ENCODE peak calls at places on chromosome 18, in ten cellular contexts. U is mammary epithelial cell, J is heart left ventricle, X is iPS DF 6.9, R is tibial nerve, L is fibroblast of lung, W is right atrium auricular region, C is A549, S is neuronal stem cell, I is PC-3. N is an unnamed sample. For H3K9me3, the result is how much of the 10 kb centered on the place peaks cover.

GRCh38 chr18:427005-427404 is 73.5 kb downstream of the COLEC12 start:
- DNase-seq in I (no peak), X (no peak), S (no peak), L (peak), U (no peak), J (no peak), W (no peak), R (no peak), C (peak), N (peak)

GRCh38 chr18:73881396-73881795 is 266.2 kb downstream of the FBXO15 start:
- DNase-seq in L (peak), X (no peak), I (no peak), S (no peak), U (no peak), J (no peak), C (no peak), R (no peak), W (no peak), N (peak)

GRCh38 chr18:31065036-31065773 is 22.7 kb upstream of the DSC3 start:
- DNase-seq in S (no peak), I (no peak), U (peak), L (peak), W (no peak), X (no peak), J (no peak), R (no peak), C (no peak), N (no peak)

GRCh38 chr18:25561923-25562322 is 210.0 kb upstream of the ZNF521 start:
- DNase-seq in L (peak), S (peak), U (peak), X (peak), R (no peak), J (no peak), W (no peak), C (peak), I (peak), N (peak)

GRCh38 chr18:56678836-56679565 is 27.8 kb downstream of the WDR7 start:
- DNase-seq in J (no peak), L (peak), I (peak), S (no peak), U (peak), C (no peak), R (no peak), W (no peak), X (no peak), N (no peak)

GRCh38 chr18:31154186-31154585 is 8.5 kb downstream of the DSC1 start:
- DNase-seq in U (peak), C (no peak), L (peak), X (no peak), J (no peak), S (no peak), W (no peak), I (no peak), R (no peak), N (no peak)

GRCh38 chr18:56473400-56474059 is 164.9 kb downstream of the TXNL1 start:
- DNase-seq in J (no peak), R (no peak), S (no peak), L (no peak), I (no peak), U (no peak), W (no peak), X (no peak), C (no peak), N (no peak)

GRCh38 chr18:44878335-44878734 is 197.6 kb downstream of the SETBP1 start:
- DNase-seq in W (no peak), L (no peak), I (no peak), X (no peak), S (no peak), R (no peak), J (no peak), C (no peak), U (no peak), N (no peak)

GRCh38 chr18:28791101-28791500 is 614.2 kb upstream of the CDH2 start:
- DNase-seq in W (no peak), X (no peak), U (no peak), J (no peak), C (no peak), R (no peak), I (no peak), L (peak), S (no peak), N (peak)

GRCh38 chr18:2847341-2848144 is 737 bp downstream of the EMILIN2 start:
- DNase-seq in C (no peak), I (no peak), W (no peak), S (peak), J (peak), X (no peak), U (peak), R (peak), L (peak), N (peak)

GRCh38 chr18:9130806-9131205 is 5.8 kb upstream of the ANKRD12 start:
- DNase-seq in L (no peak), R (no peak), S (no peak), U (no peak), I (no peak), W (no peak), C (no peak), J (no peak), X (no peak), N (no peak)

GRCh38 chr18:8052237-8052701 is 485.2 kb downstream of the PTPRM start:
- DNase-seq in X (no peak), U (peak), I (peak), S (no peak), L (peak), W (no peak), R (no peak), J (no peak), C (peak), N (peak)

GRCh38 chr18:49794740-49795139 is 18.6 kb downstream of the ACAA2 start:
- DNase-seq in U (no peak), S (no peak), I (no peak), W (no peak), J (no peak), L (no peak), X (no peak), C (no peak), R (no peak), N (no peak)

GRCh38 chr18:41731887-41732286 is 223.1 kb upstream of the PIK3C3 start:
- DNase-seq in J (no peak), R (no peak), S (no peak), I (peak), L (no peak), C (no peak), W (no peak), X (no peak), U (no peak), N (peak)

GRCh38 chr18:46250084-46250811 is 146.1 kb downstream of the HAUS1 start:
- DNase-seq in I (peak), W (no peak), C (no peak), J (no peak), L (peak), S (no peak), R (peak), U (peak), X (no peak), N (peak)

GRCh38 chr18:36354989-36355388 is 57.5 kb downstream of the FHOD3 start:
- DNase-seq in C (no peak), R (no peak), X (no peak), J (peak), S (no peak), W (no peak), L (peak), U (peak), I (peak), N (peak)

GRCh38 chr18:457120-457519 is 43.4 kb downstream of the COLEC12 start:
- DNase-seq in R (peak), U (no peak), J (peak), X (no peak), S (no peak), L (peak), W (peak), I (no peak), C (no peak), N (peak)

GRCh38 chr18:8416212-8417019 is 192.8 kb upstream of the RAB12 start:
- DNase-seq in U (no peak), S (no peak), I (peak), X (no peak), R (no peak), L (peak), C (no peak), J (no peak), W (no peak), N (no peak)

GRCh38 chr18:55185391-55185790 is 226.1 kb upstream of the CCDC68 start:
- DNase-seq in W (no peak), L (peak), I (peak), S (no peak), J (no peak), X (no peak), R (no peak), C (no peak), U (peak), N (no peak)

GRCh38 chr18:76679259-76679658 is 143.1 kb upstream of the ZNF236 start:
- DNase-seq in S (no peak), J (no peak), I (no peak), W (no peak), L (no peak), R (no peak), C (no peak), X (no peak), U (no peak), N (no peak)

GRCh38 chr18:68177807-68178702 is 536.9 kb downstream of the TMX3 start:
- DNase-seq in I (peak), U (peak), X (no peak), W (no peak), C (no peak), S (no peak), J (no peak), R (no peak), L (peak), N (peak)

GRCh38 chr18:37419272-37419671 is 146.3 kb downstream of the CELF4 start:
- DNase-seq in C (peak), X (no peak), L (peak), S (no peak), R (no peak), U (peak), J (no peak), I (peak), W (no peak), N (no peak)

GRCh38 chr18:75478996-75479870 is 51.7 kb upstream of the SMIM21 start:
- DNase-seq in W (no peak), L (peak), R (peak), U (peak), S (peak), J (no peak), C (peak), I (peak), X (no peak), N (peak)

GRCh38 chr18:7567487-7568425 is 640 bp downstream of the PTPRM start:
- DNase-seq in L (peak), I (peak), S (peak), X (no peak), U (peak), C (peak), J (peak), W (peak), R (peak), N (peak)

GRCh38 chr18:21243041-21243431 is 1.0 kb downstream of the GREB1L start:
- DNase-seq in S (no peak), W (no peak), U (peak), R (no peak), C (peak), X (no peak), J (no peak), L (peak), I (peak), N (no peak)

GRCh38 chr18:75915941-75916640 is 488.6 kb upstream of the SMIM21 start:
- DNase-seq in J (no peak), I (no peak), S (peak), L (peak), U (no peak), C (no peak), X (peak), W (no peak), R (no peak), N (no peak)

GRCh38 chr18:13566941-13567762 is 159.2 kb downstream of the FAM210A start:
- DNase-seq in J (peak), R (peak), W (peak), L (no peak), X (no peak), I (no peak), U (peak), S (no peak), C (no peak), N (no peak)

GRCh38 chr18:370753-371615 is 103.1 kb upstream of the THOC1 start:
- DNase-seq in U (no peak), L (no peak), R (no peak), J (no peak), S (no peak), I (no peak), X (no peak), W (no peak), C (no peak), N (peak)

GRCh38 chr18:43692291-43692690 is 415.0 kb upstream of the SYT4 start:
- DNase-seq in X (no peak), R (no peak), I (no peak), L (peak), S (no peak), W (no peak), J (no peak), C (no peak), U (no peak), N (peak)

GRCh38 chr18:76806301-76806700 is 16.1 kb upstream of the ZNF236 start:
- DNase-seq in W (no peak), X (no peak), R (no peak), S (no peak), U (peak), C (no peak), L (no peak), I (no peak), J (no peak), N (no peak)

DNA sequence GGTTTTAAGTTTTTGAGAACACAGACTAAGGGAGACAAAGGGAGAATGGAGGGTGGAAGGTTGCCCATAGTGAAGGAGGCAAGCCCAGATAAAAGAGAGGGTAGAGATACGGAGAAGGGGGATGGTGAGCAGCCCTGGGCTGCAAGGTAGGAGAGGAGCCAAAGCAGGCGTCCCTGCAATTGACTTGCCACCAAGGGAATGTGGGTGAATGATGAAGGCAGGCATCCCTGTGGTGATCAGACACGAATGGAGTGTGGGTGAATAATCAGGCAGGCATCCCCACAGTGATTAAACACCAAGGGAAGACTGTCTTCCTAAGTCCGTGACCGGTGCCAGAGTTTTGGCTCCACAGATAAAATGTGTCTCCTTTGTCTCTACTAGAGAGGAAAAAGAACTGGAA is 16.5 kb upstream of the ALPK2 start:
- DNase-seq in S (no peak), C (no peak), L (peak), U (peak), I (no peak), W (no peak), J (no peak), R (no peak), X (no peak), N (peak)
- H3K9me3 ChIP-seq in S (under half), C (under half), L (under half), U (under half), I (under half), W (under half), J (under half), R (under half), X (under half), N (under half)

GRCh38 chr18:3873211-3873610 is 423.2 kb downstream of the TGIF1 start:
- DNase-seq in L (no peak), X (no peak), S (no peak), J (no peak), C (no peak), I (no peak), U (no peak), R (no peak), W (no peak), N (no peak)
- H3K4me3 ChIP-seq in L (no peak), X (no peak), S (no peak), J (no peak), C (no peak), I (no peak), U (no peak), R (no peak), W (no peak), N (no peak)

DNA sequence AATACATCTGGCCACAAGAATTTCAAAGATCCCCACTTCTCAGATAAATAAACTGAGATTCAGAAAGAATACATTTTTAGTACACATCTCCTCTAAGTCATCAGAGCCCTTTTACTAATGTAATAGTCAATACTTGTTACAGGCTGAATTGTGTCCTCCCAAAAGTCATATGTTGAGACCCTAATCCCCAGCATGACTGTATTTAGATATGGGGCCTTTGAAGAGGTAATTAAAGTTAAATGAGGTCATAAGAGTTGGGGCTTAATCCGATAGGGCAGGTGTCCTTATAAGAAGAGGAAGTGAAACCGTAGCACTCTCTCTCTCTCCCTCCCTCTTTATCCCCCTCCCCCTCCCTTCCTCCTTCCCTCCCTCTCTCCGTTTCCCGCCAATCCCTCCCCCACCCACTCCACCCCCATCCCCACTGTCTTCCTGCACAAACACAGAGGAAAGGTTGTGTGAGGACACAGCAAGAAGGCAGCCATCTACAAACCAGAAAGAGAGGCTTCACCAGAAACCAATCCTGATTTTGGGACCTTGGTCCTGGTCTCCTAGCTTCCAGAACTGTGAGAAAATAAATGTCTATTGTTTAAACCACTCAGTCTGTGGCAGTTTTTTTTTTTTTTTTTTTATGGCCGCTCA is 66.6 kb upstream of the ZNF397 start:
- DNase-seq in S (no peak), U (no peak), L (no peak), R (no peak), W (no peak), J (no peak), C (no peak), I (no peak), X (no peak), N (no peak)
- H3K9me3 ChIP-seq in S (under half), U (under half), L (under half), R (under half), W (under half), J (under half), C (under half), I (under half), X (under half), N (under half)

GRCh38 chr18:48776161-48776555 is 174.6 kb downstream of the SMAD7 start:
- DNase-seq in C (no peak), U (no peak), R (no peak), W (no peak), I (no peak), S (no peak), X (no peak), J (no peak), L (no peak), N (no peak)
- H3K4me3 ChIP-seq in C (no peak), U (no peak), R (no peak), W (no peak), I (no peak), S (no peak), X (no peak), J (no peak), L (no peak), N (no peak)

GRCh38 chr18:65620076-65620696 is 130.6 kb upstream of the CDH7 start:
- DNase-seq in C (no peak), J (no peak), U (no peak), I (no peak), L (no peak), W (no peak), R (no peak), S (no peak), X (no peak), N (no peak)

GRCh38 chr18:65628390-65628789 is 122.4 kb upstream of the CDH7 start:
- DNase-seq in S (no peak), X (no peak), W (no peak), J (no peak), U (no peak), L (no peak), C (no peak), R (no peak), I (no peak), N (no peak)

GRCh38 chr18:65623686-65624085 is 127.1 kb upstream of the CDH7 start:
- DNase-seq in U (no peak), S (no peak), L (no peak), R (no peak), W (no peak), J (no peak), C (no peak), X (no peak), I (no peak), N (no peak)
- H3K9me3 ChIP-seq in U (under half), S (under half), L (under half), R (under half), W (under half), J (under half), C (under half), X (under half), I (under half), N (under half)

GRCh38 chr18:10134204-10134603 is 220.4 kb downstream of the VAPA start:
- DNase-seq in R (no peak), J (no peak), I (no peak), X (no peak), U (no peak), W (no peak), L (no peak), S (no peak), C (no peak), N (no peak)

GRCh38 chr18:10131036-10131774 is 217.4 kb downstream of the VAPA start:
- DNase-seq in S (no peak), J (no peak), L (no peak), I (no peak), R (no peak), U (no peak), C (no peak), W (no peak), X (no peak), N (no peak)

GRCh38 chr18:10130626-10131025 is 216.8 kb downstream of the VAPA start:
- DNase-seq in R (no peak), W (no peak), U (no peak), S (no peak), I (no peak), J (peak), L (no peak), C (no peak), X (no peak), N (no peak)

GRCh38 chr18:10133516-10133915 is 219.7 kb downstream of the VAPA start:
- DNase-seq in L (no peak), J (no peak), C (no peak), R (no peak), I (no peak), W (no peak), S (no peak), X (no peak), U (no peak), N (no peak)

DNA sequence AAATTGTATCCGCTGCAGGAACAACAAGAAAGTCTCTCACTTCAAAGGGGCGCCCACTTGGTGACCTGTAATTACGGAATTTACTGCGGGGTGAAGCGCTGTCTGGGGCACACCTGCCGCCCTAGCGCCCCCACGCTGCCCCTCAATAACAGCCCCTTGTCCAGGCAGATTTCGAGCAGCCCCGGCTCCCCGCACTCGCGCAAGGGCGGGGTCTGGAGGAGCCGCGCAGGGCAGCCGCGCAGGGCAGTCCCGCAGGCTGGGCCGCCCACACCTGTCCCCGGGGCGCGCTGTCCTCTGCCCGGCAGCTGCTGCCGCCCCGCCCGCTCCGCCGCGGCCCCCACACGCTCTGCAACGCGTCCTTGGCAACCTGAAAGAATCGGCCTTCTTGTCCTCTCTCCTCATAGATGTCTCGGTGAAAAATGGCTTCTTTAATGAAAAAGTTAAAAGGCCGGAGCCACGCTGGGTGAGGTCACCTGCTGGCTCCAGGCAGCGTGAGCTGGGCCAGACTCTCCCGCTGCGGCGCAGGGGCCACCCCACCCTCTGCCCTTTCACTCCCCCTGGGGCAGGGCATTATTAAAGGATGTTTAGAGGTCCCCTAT is 218.1 kb downstream of the VAPA start:
- DNase-seq in J (peak), I (no peak), R (no peak), S (peak), U (no peak), W (no peak), C (no peak), L (peak), X (no peak), N (no peak)
- H3K4me3 ChIP-seq in J (peak), I (peak), R (peak), S (peak), U (peak), W (peak), C (peak), L (no peak), X (peak), N (peak)

GRCh38 chr18:50973367-50974126 is 5.7 kb downstream of the ELAC1 start:
- DNase-seq in X (no peak), J (no peak), C (peak), W (no peak), I (peak), R (no peak), U (peak), S (no peak), L (peak), N (peak)

GRCh38 chr18:50981381-50981780 is 13.5 kb downstream of the ELAC1 start:
- DNase-seq in J (no peak), L (peak), U (no peak), R (no peak), S (no peak), I (no peak), X (no peak), C (no peak), W (no peak), N (no peak)

GRCh38 chr18:50982086-50982801 is 14.4 kb downstream of the ELAC1 start:
- DNase-seq in S (no peak), R (no peak), L (no peak), W (no peak), U (no peak), J (no peak), C (no peak), X (no peak), I (no peak), N (no peak)

GRCh38 chr18:50982802-50983179 is 15.0 kb downstream of the ELAC1 start:
- DNase-seq in W (no peak), S (no peak), J (no peak), R (no peak), X (no peak), C (no peak), I (no peak), L (peak), U (no peak), N (peak)

GRCh38 chr18:50977037-50977760 is 9.4 kb downstream of the ELAC1 start:
- DNase-seq in I (no peak), W (no peak), U (no peak), R (no peak), J (no peak), S (no peak), L (no peak), X (no peak), C (no peak), N (no peak)
- H3K9me3 ChIP-seq in I (under half), W (under half), U (under half), R (under half), J (under half), S (under half), L (under half), X (under half), C (under half), N (under half)